ENCODE peak calls at places on chromosomes 11 and 22, in six cellular contexts. W, J, P, A, M and B are unnamed samples.

GRCh38 chr22:41934284-41935014 is 7.8 kb upstream of the TNFRSF13C start:
- DNase-seq in W (no peak), J (no peak), P (no peak), A (no peak), M (no peak), B (no peak)

GRCh38 chr11:111063711-111064110 is 181.8 kb upstream of the POU2AF2 start:
- DNase-seq in W (no peak), J (peak), P (no peak), A (peak), M (no peak), B (no peak)

GRCh38 chr11:15903246-15903645 is 453.1 kb downstream of the SOX6 start:
- DNase-seq in W (peak), J (no peak), P (no peak), A (no peak), M (no peak), B (no peak)

GRCh38 chr11:7057641-7058040 is 31.2 kb upstream of the RBMXL2 start:
- DNase-seq in W (no peak), J (no peak), P (no peak), A (no peak), M (no peak), B (no peak)

GRCh38 chr11:5624489-5625278 is at the start of gene TRIM34:
- DNase-seq in W (peak), J (peak), P (peak), A (peak), M (peak), B (peak)

GRCh38 chr11:125073616-125074483 is 10.7 kb downstream of the SLC37A2 start:
- DNase-seq in W (no peak), J (no peak), P (no peak), A (no peak), M (peak), B (no peak)

GRCh38 chr11:69159153-69159850 is 3.6 kb downstream of the SMIM38 start:
- DNase-seq in W (no peak), J (no peak), P (no peak), A (no peak), M (no peak), B (no peak)

GRCh38 chr11:43518407-43519165 is 159.9 kb downstream of the TTC17 start:
- DNase-seq in W (no peak), J (peak), P (no peak), A (peak), M (no peak), B (no peak)

GRCh38 chr11:130371004-130371590 is 56.4 kb upstream of the ZBTB44 start:
- DNase-seq in W (no peak), J (no peak), P (no peak), A (no peak), M (no peak), B (no peak)

GRCh38 chr22:49905465-49905864 is 12.8 kb downstream of the ALG12 start:
- DNase-seq in W (no peak), J (no peak), P (no peak), A (no peak), M (no peak), B (no peak)

GRCh38 chr11:34855021-34855753 is 61.0 kb downstream of the APIP start:
- DNase-seq in W (no peak), J (no peak), P (no peak), A (no peak), M (peak), B (no peak)

GRCh38 chr11:35214792-35215193 is 75.8 kb downstream of the CD44 start:
- DNase-seq in W (peak), J (peak), P (no peak), A (peak), M (no peak), B (peak)

GRCh38 chr11:86459682-86460460 is 85.2 kb downstream of the CCDC81 start:
- DNase-seq in W (peak), J (peak), P (no peak), A (peak), M (no peak), B (peak)

GRCh38 chr22:45216133-45217003 is 24.3 kb downstream of the KIAA0930 start:
- DNase-seq in W (peak), J (peak), P (no peak), A (peak), M (no peak), B (peak)

GRCh38 chr11:104365676-104366075 is 201.7 kb upstream of the PDGFD start:
- DNase-seq in W (no peak), J (no peak), P (no peak), A (no peak), M (no peak), B (no peak)

GRCh38 chr22:20128902-20129746 is 2.5 kb upstream of the ZDHHC8 start:
- DNase-seq in W (peak), J (peak), P (no peak), A (peak), M (peak), B (peak)

GRCh38 chr11:12274558-12275197 is 102.7 kb upstream of the PARVA start:
- DNase-seq in W (no peak), J (peak), P (no peak), A (no peak), M (no peak), B (peak)

GRCh38 chr11:119803726-119804294 is 74.8 kb upstream of the NECTIN1 start:
- DNase-seq in W (no peak), J (no peak), P (no peak), A (no peak), M (no peak), B (no peak)

GRCh38 chr11:86740628-86741488 is 59.5 kb upstream of the PRSS23 start:
- DNase-seq in W (peak), J (peak), P (peak), A (peak), M (no peak), B (peak)

GRCh38 chr11:124108158-124108557 is 7.1 kb upstream of the VWA5A start:
- DNase-seq in W (peak), J (peak), P (no peak), A (peak), M (no peak), B (peak)

GRCh38 chr22:47175761-47176359 is 413.4 kb downstream of the TBC1D22A start:
- DNase-seq in W (no peak), J (no peak), P (no peak), A (no peak), M (no peak), B (no peak)

GRCh38 chr11:119614227-119615002 is 114.6 kb downstream of the NECTIN1 start:
- DNase-seq in W (no peak), J (no peak), P (no peak), A (no peak), M (no peak), B (no peak)

GRCh38 chr22:29003975-29004646 is 57.5 kb downstream of the C22orf31 start:
- DNase-seq in W (peak), J (no peak), P (peak), A (no peak), M (peak), B (peak)

GRCh38 chr11:7575841-7576451 is 62.1 kb downstream of the PPFIBP2 start:
- DNase-seq in W (peak), J (no peak), P (no peak), A (peak), M (no peak), B (peak)

GRCh38 chr11:64566042-64566914 is 24.7 kb upstream of the SLC22A12 start:
- DNase-seq in W (peak), J (peak), P (peak), A (peak), M (peak), B (peak)

GRCh38 chr11:48168815-48169214 is 47.8 kb upstream of the OR4B1 start:
- DNase-seq in W (no peak), J (no peak), P (no peak), A (no peak), M (no peak), B (no peak)

GRCh38 chr11:107988397-107989158 is 20.1 kb upstream of the CUL5 start:
- DNase-seq in W (no peak), J (no peak), P (no peak), A (no peak), M (no peak), B (no peak)

GRCh38 chr11:74783241-74783871 is 34.7 kb downstream of the RNF169 start:
- DNase-seq in W (no peak), J (peak), P (no peak), A (peak), M (no peak), B (no peak)

GRCh38 chr22:30017824-30018223 is 62.4 kb upstream of the HORMAD2 start:
- DNase-seq in W (no peak), J (no peak), P (no peak), A (no peak), M (no peak), B (no peak)
- H3K23ac ChIP-seq in W (no peak), J (peak), P (no peak), A (no peak), M (no peak), B (no peak)

DNA sequence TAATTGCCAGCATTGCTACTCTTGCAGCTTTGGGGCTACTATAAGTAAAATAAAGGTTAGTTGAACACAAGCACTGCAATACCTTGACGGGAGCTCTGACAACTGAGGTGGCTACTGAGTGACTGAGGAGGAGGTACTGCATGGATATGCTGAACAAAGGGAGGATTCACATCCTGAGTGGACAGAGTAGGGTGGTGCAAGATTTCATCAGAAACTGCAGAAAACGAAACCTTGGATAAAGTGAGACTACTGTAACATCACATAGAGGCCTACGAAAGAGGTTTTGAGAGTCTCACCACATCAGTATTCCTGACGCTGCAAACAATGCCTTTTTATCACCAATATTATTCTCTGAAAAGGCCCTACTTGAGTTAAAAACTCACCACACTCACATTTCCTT is 3.8 kb upstream of the GPR83 start:
- DNase-seq in W (no peak), J (no peak), P (no peak), A (no peak), M (no peak), B (no peak)
- H2BK15ac ChIP-seq in W (no peak), J (no peak), P (no peak), A (no peak), M (no peak), B (no peak)

DNA sequence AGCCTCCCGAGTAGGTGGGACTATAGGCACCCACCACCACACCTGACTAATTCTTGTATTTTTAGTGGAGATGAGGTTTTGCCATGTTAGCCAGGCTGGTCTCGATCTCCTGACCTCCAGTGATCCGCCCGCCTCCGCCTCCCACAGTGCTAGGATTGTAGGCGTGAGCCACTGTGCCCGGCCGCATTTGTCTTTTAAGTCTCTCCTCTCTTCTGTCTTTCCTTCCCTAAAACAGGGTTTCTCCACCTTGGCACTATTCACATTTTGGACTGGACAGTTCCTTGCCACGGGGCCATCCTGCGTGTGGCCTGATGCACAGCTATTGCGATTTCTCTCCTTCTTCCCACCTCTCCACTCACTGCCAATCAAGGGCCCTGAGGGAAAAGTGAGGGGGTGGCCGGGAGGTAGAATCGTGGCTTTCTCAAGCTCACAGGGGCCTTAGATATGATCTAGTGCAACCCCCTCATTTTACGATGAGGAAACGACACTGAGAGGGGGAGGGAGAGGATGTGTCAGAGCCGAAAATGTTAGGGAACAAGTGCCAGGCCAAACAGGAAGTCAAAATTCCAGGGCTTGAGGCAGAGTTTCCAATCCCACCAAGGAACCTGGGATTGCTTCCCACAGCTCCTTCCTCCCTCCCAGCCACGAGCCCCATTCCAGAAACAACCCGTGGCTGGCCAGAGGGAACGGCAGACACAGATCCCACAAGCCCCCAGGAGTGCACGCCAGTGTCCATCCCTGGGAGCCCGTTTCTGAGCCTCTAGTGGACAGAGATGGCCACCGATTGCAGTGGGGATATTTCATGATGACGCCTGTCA is 21.2 kb downstream of the SCGB1A1 start:
- DNase-seq in W (no peak), J (peak), P (no peak), A (no peak), M (no peak), B (no peak)
- H2AK5ac ChIP-seq in W (no peak), J (peak), P (no peak), A (peak), M (no peak), B (no peak)

GRCh38 chr11:25349537-25349936 is 852.7 kb downstream of the LUZP2 start:
- DNase-seq in W (peak), J (no peak), P (no peak), A (no peak), M (no peak), B (no peak)
- H3K23ac ChIP-seq in W (no peak), J (no peak), P (no peak), A (no peak), M (no peak), B (no peak)

GRCh38 chr22:35404176-35404575 is 4.2 kb downstream of the MCM5 start:
- DNase-seq in W (no peak), J (no peak), P (no peak), A (no peak), M (no peak), B (no peak)

GRCh38 chr22:35406443-35406842 is 6.5 kb downstream of the MCM5 start:
- DNase-seq in W (no peak), J (no peak), P (no peak), A (no peak), M (no peak), B (no peak)

GRCh38 chr22:35409783-35410662 is 10.1 kb downstream of the MCM5 start:
- DNase-seq in W (no peak), J (no peak), P (no peak), A (no peak), M (no peak), B (no peak)

GRCh38 chr22:35410663-35411034 is 10.7 kb downstream of the MCM5 start:
- DNase-seq in W (no peak), J (no peak), P (no peak), A (no peak), M (no peak), B (no peak)

DNA sequence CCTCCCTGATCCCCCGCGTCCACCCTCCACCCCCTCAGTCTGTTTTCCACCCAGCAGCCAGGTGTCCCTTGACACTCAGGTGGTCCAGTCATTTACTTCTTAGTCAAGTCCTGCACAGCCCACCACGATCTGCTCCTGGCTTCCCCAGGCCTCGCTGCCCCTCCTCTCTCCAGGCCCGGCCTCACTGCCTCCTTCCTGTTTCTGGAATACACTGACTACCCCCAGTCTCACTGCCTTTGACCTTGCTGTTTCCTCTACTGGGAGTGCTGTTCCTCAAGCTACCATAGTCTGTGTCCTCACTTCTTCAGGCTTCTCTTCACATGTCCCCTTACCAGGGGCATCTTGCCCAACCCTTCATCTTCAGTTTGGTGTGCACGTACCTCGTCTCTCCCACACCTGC is 7.4 kb downstream of the MCM5 start:
- DNase-seq in W (no peak), J (no peak), P (no peak), A (no peak), M (no peak), B (no peak)
- H2BK15ac ChIP-seq in W (no peak), J (no peak), P (no peak), A (no peak), M (no peak), B (no peak)

GRCh38 chr22:37675930-37676571 is 615 bp downstream of the LGALS1 start:
- DNase-seq in W (no peak), J (no peak), P (no peak), A (peak), M (peak), B (no peak)
- H2AK5ac ChIP-seq in W (no peak), J (peak), P (peak), A (peak), M (no peak), B (no peak)